ENCODE peak calls at places on chromosomes 16 and 17, in seven cellular contexts. I is PC-9, O is A549, U is prostate gland, F is ovary, Z is colonic mucosa, M is psoas muscle. K is an unnamed sample. For H3K4me1, the result is how much of the 10 kb centered on the place peaks cover.

GRCh38 chr16:16042076-16042475 is 92.7 kb downstream of the ABCC1 start:
- DNase-seq in I (no peak), O (no peak), U (peak), F (no peak), Z (no peak), M (no peak), K (no peak)

GRCh38 chr17:76866774-76867577 is 1.2 kb upstream of the MGAT5B start:
- DNase-seq in I (no peak), O (no peak), U (no peak), F (no peak), Z (no peak), M (no peak), K (no peak)

GRCh38 chr16:30183961-30184429 is 593 bp downstream of the CORO1A start:
- DNase-seq in I (no peak), O (no peak), U (no peak), F (no peak), Z (peak), M (peak), K (peak)

GRCh38 chr17:54867634-54868033 is 33.0 kb upstream of the TOM1L1 start:
- DNase-seq in I (no peak), O (no peak), U (no peak), F (no peak), Z (no peak), M (no peak), K (no peak)

GRCh38 chr17:74852237-74853047 is 7.2 kb downstream of the GRIN2C start:
- DNase-seq in I (no peak), O (no peak), U (no peak), F (no peak), Z (no peak), M (no peak), K (no peak)

GRCh38 chr17:77778636-77779524 is 179.6 kb upstream of the TNRC6C start:
- DNase-seq in I (no peak), O (no peak), U (peak), F (peak), Z (no peak), M (peak), K (peak)

GRCh38 chr17:37770631-37771518 is 26.0 kb upstream of the HNF1B start:
- DNase-seq in I (peak), O (peak), U (peak), F (no peak), Z (peak), M (no peak), K (no peak)

GRCh38 chr16:17245727-17246576 is 224.8 kb downstream of the XYLT1 start:
- DNase-seq in I (no peak), O (no peak), U (no peak), F (no peak), Z (no peak), M (no peak), K (no peak)

GRCh38 chr16:50396770-50397525 is 28.2 kb upstream of the BRD7 start:
- DNase-seq in I (peak), O (peak), U (no peak), F (no peak), Z (no peak), M (no peak), K (no peak)

GRCh38 chr17:77376795-77377751 is 236.3 kb downstream of the SEC14L1 start:
- DNase-seq in I (no peak), O (no peak), U (peak), F (peak), Z (no peak), M (no peak), K (no peak)

GRCh38 chr17:83202002-83203000 is 122.9 kb downstream of the METRNL start:
- DNase-seq in I (no peak), O (no peak), U (peak), F (peak), Z (no peak), M (peak), K (peak)

GRCh38 chr16:20879175-20880053 is 20.7 kb downstream of the DCUN1D3 start:
- DNase-seq in I (peak), O (peak), U (no peak), F (no peak), Z (no peak), M (no peak), K (no peak)

GRCh38 chr17:10612957-10613744 is 44.0 kb downstream of the MYH3 start:
- DNase-seq in I (no peak), O (no peak), U (no peak), F (no peak), Z (no peak), M (no peak), K (no peak)

GRCh38 chr16:53773150-53773846 is 69.3 kb downstream of the FTO start:
- DNase-seq in I (peak), O (peak), U (peak), F (no peak), Z (peak), M (no peak), K (no peak)

GRCh38 chr16:30494028-30494427 is 21.5 kb downstream of the ITGAL start:
- DNase-seq in I (no peak), O (no peak), U (no peak), F (no peak), Z (no peak), M (no peak), K (no peak)

GRCh38 chr17:55513885-55514590 is 2.8 kb upstream of the SMIM36 start:
- DNase-seq in I (peak), O (peak), U (peak), F (no peak), Z (peak), M (no peak), K (no peak)

GRCh38 chr16:80107900-80108299 is 432.9 kb upstream of the DYNLRB2 start:
- DNase-seq in I (peak), O (no peak), U (no peak), F (no peak), Z (no peak), M (no peak), K (no peak)

GRCh38 chr17:83146347-83146746 is 66.9 kb downstream of the METRNL start:
- DNase-seq in I (no peak), O (no peak), U (no peak), F (no peak), Z (no peak), M (no peak), K (no peak)

GRCh38 chr16:24950275-24950674 is 64.9 kb downstream of the ARHGAP17 start:
- DNase-seq in I (no peak), O (no peak), U (no peak), F (no peak), Z (peak), M (no peak), K (no peak)

GRCh38 chr16:9428355-9429005 is 337.0 kb downstream of the HAPSTR1 start:
- DNase-seq in I (no peak), O (no peak), U (no peak), F (no peak), Z (peak), M (no peak), K (no peak)

GRCh38 chr17:38844261-38844757 is 9.2 kb downstream of the RPL23 start:
- DNase-seq in I (peak), O (no peak), U (no peak), F (no peak), Z (no peak), M (no peak), K (no peak)

GRCh38 chr16:77323695-77324094 is 111.1 kb downstream of the ADAMTS18 start:
- DNase-seq in I (no peak), O (no peak), U (no peak), F (no peak), Z (no peak), M (no peak), K (no peak)

GRCh38 chr17:16407911-16408588 is 7.3 kb upstream of the TRPV2 start:
- DNase-seq in I (no peak), O (no peak), U (peak), F (peak), Z (peak), M (peak), K (no peak)

GRCh38 chr16:55832788-55833583 is at the start of gene CES1:
- DNase-seq in I (no peak), O (no peak), U (no peak), F (peak), Z (peak), M (peak), K (peak)

GRCh38 chr17:9206989-9207317 is 185.6 kb downstream of the NTN1 start:
- DNase-seq in I (no peak), O (no peak), U (peak), F (no peak), Z (peak), M (no peak), K (peak)

GRCh38 chr16:67926181-67926742 is 5.4 kb downstream of the CTRL start:
- DNase-seq in I (no peak), O (no peak), U (peak), F (no peak), Z (no peak), M (no peak), K (no peak)

GRCh38 chr17:38559025-38559879 is 46.5 kb downstream of the SRCIN1 start:
- DNase-seq in I (peak), O (peak), U (peak), F (peak), Z (peak), M (peak), K (peak)

GRCh38 chr17:75799402-75799801 is 14.8 kb downstream of the UNK start:
- DNase-seq in I (no peak), O (no peak), U (no peak), F (peak), Z (no peak), M (no peak), K (no peak)

GRCh38 chr16:11245222-11245737 is 10.7 kb downstream of the SOCS1 start:
- DNase-seq in I (no peak), O (no peak), U (no peak), F (no peak), Z (no peak), M (no peak), K (no peak)

GRCh38 chr17:50944054-50944901 is 78.1 kb upstream of the TOB1 start:
- DNase-seq in I (peak), O (peak), U (peak), F (peak), Z (peak), M (peak), K (peak)

GRCh38 chr16:19700319-19700781 is 17.7 kb downstream of the KNOP1 start:
- DNase-seq in I (peak), O (peak), U (peak), F (peak), Z (peak), M (no peak), K (no peak)

GRCh38 chr17:34781571-34782108 is 179.6 kb downstream of the CCT6B start:
- DNase-seq in I (no peak), O (no peak), U (no peak), F (no peak), Z (no peak), M (no peak), K (no peak)

GRCh38 chr16:86921289-86921688 is 342.9 kb downstream of the FOXL1 start:
- DNase-seq in I (no peak), O (no peak), U (no peak), F (no peak), Z (no peak), M (no peak), K (no peak)
- H3K4me1 ChIP-seq in I (under half), O (under half), U (under half), F (under half), Z (under half), M (under half), K (under half)

DNA sequence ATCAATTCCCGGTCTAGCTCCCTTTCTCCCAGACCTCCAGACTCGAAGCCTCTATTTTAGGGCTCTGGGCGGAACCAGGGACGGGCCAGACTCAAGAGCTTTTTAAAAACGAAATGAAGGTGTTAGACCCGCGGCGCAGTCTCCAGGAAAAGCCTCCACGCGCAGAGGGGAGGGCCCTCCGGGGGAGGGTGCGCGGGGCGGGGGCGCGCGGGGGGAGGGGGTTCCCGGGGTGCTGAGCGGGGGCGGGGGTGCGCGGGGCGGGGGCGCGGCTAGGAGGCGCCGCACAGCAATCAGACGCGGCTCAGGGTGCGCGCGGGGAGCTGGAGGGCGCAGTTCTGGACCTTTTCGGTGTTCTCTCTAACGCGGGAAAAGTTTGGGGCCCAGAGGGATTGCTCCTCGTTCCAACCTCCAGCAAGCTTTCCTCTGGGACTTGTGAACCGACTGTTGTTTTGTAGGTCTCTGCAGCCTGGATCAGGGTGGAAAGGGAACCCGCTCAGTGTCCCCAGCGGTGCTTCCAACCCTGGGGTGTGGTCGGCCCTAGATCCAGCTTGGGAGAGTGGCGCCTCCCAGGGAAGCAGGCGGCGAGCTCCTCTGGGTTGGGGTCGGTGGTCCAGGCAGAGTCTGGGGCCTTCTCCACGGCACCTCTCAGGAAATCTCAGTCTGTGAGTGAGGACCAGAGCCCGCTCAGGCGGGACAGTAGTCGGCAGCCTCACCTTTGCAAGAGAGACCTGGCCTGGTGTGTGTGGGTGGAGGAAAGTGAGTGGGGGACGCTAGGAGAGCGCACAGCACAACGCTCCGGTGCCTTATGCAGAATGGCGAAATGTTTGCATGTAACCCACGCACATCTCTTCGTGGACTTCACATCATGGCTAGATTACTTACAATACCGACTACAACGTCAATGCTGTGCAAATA is 2.0 kb downstream of the AHSP start:
- DNase-seq in I (no peak), O (no peak), U (no peak), F (peak), Z (no peak), M (no peak), K (no peak)
- H3K4me3 ChIP-seq in I (no peak), O (peak), U (peak), F (peak), Z (peak), M (peak), K (peak)

GRCh38 chr16:4324479-4324868 is 8.6 kb downstream of the GLIS2 start:
- DNase-seq in I (no peak), O (no peak), U (no peak), F (no peak), Z (no peak), M (no peak), K (no peak)
- H3K4me1 ChIP-seq in I (under half), O (half or more), U (under half), F (under half), Z (under half), M (under half), K (half or more)

DNA sequence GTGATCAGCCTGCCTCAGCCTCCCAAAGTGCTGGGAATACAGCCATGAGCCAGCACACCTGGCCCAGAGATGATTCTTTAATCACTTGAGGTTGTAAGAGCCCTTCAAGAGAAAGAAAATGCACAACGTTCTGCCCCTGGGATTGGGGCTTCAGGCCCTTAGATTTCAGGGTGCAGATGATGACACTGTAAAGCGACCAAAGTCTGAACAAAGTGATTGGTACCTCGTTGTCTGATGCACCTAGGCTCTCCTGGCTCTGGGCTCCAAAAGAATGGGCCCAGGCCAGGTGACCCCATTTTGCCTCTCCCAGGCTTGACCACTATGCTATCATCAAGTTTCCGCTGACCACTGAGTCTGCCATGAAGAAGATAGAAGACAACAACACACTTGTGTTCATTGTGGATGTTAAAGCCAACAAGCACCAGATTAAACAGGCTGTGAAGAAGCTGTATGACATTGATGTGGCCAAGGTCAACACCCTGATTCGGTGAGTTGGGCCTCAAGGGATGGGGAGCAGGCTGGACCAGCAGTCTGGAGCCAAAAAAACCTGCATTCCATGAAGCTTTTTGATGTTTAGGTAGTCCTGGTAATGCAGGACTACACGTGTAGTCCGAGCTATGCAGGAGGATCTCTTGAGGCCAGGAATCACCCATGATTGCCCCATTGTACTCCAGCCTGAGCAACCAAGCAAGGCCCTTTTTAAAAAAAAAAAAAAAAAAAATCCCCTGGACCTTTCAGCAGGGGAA is 2.8 kb downstream of the RPL23A start:
- DNase-seq in I (no peak), O (no peak), U (no peak), F (no peak), Z (no peak), M (no peak), K (peak)
- H3K4me3 ChIP-seq in I (peak), O (peak), U (no peak), F (no peak), Z (no peak), M (peak), K (peak)

GRCh38 chr17:66142428-66142827 is 49.5 kb downstream of the CEP112 start:
- DNase-seq in I (no peak), O (no peak), U (no peak), F (no peak), Z (no peak), M (no peak), K (no peak)
- H3K4me1 ChIP-seq in I (under half), O (under half), U (under half), F (under half), Z (under half), M (under half), K (under half)

GRCh38 chr17:64081802-64082799 is 47.8 kb downstream of the ERN1 start:
- DNase-seq in I (peak), O (peak), U (peak), F (no peak), Z (peak), M (no peak), K (no peak)
- H3K4me3 ChIP-seq in I (peak), O (peak), U (no peak), F (no peak), Z (no peak), M (no peak), K (no peak)

GRCh38 chr17:80872999-80873951 is 118.4 kb upstream of the CHMP6 start:
- DNase-seq in I (no peak), O (peak), U (no peak), F (peak), Z (no peak), M (peak), K (peak)
- H3K4me1 ChIP-seq in I (under half), O (under half), U (under half), F (under half), Z (under half), M (under half), K (under half)